ENCODE peak calls at places on chromosomes 1 and 21, in ten cellular contexts. B is uterus, J is tibial nerve, Q is WERI-Rb-1, M is heart right ventricle, U is IMR-90, I is astrocyte, K is fibroblast of lung, Y is mammary epithelial cell, T is lower lobe of right lung. P is an unnamed sample. For H3K36me3, the result is how much of the 10 kb centered on the place peaks cover.

GRCh38 chr1:221874285-221875003 is 132.6 kb upstream of the DUSP10 start:
- DNase-seq in B (no peak), J (no peak), Q (no peak), M (no peak), U (peak), I (peak), K (peak), Y (no peak), T (no peak), P (no peak)

GRCh38 chr21:44509539-44509938 is 30.5 kb downstream of the KRTAP10-1 start:
- DNase-seq in B (no peak), J (no peak), Q (no peak), M (peak), U (no peak), I (no peak), K (no peak), Y (peak), T (peak), P (no peak)

GRCh38 chr1:24325587-24326449 is 6.7 kb downstream of the GRHL3 start:
- DNase-seq in B (no peak), J (no peak), Q (no peak), M (no peak), U (no peak), I (no peak), K (no peak), Y (no peak), T (no peak), P (no peak)

GRCh38 chr1:11731719-11732283 is 4.1 kb upstream of the AGTRAP start:
- DNase-seq in B (peak), J (peak), Q (peak), M (peak), U (peak), I (peak), K (peak), Y (peak), T (peak), P (no peak)

GRCh38 chr1:83097715-83098613 is 901.0 kb downstream of the TTLL7 start:
- DNase-seq in B (no peak), J (no peak), Q (no peak), M (no peak), U (no peak), I (no peak), K (no peak), Y (no peak), T (no peak), P (no peak)

GRCh38 chr1:28071813-28072212 is 16.6 kb downstream of the EYA3 start:
- DNase-seq in B (no peak), J (no peak), Q (no peak), M (no peak), U (no peak), I (no peak), K (no peak), Y (no peak), T (no peak), P (no peak)

GRCh38 chr1:175792126-175792525 is 48.7 kb upstream of the TNR start:
- DNase-seq in B (no peak), J (no peak), Q (peak), M (no peak), U (no peak), I (no peak), K (no peak), Y (no peak), T (no peak), P (no peak)

GRCh38 chr1:100578201-100578600 is 40.3 kb downstream of the GPR88 start:
- DNase-seq in B (no peak), J (no peak), Q (no peak), M (no peak), U (no peak), I (peak), K (peak), Y (peak), T (no peak), P (no peak)

GRCh38 chr1:15412843-15413242 is 3.2 kb downstream of the EFHD2 start:
- DNase-seq in B (no peak), J (no peak), Q (no peak), M (no peak), U (no peak), I (no peak), K (no peak), Y (no peak), T (no peak), P (no peak)

GRCh38 chr1:38559180-38559874 is 300.2 kb downstream of the RRAGC start:
- DNase-seq in B (no peak), J (no peak), Q (no peak), M (no peak), U (no peak), I (no peak), K (no peak), Y (no peak), T (peak), P (no peak)

GRCh38 chr21:38920631-38921398 is 115.1 kb downstream of the ETS2 start:
- DNase-seq in B (peak), J (no peak), Q (no peak), M (no peak), U (peak), I (peak), K (peak), Y (no peak), T (no peak), P (no peak)

GRCh38 chr1:118075116-118075515 is 109.9 kb downstream of the SPAG17 start:
- DNase-seq in B (no peak), J (no peak), Q (no peak), M (no peak), U (peak), I (peak), K (peak), Y (peak), T (no peak), P (no peak)

GRCh38 chr1:38783659-38784229 is 75.8 kb downstream of the RRAGC start:
- DNase-seq in B (no peak), J (no peak), Q (peak), M (no peak), U (no peak), I (no peak), K (peak), Y (no peak), T (no peak), P (no peak)

GRCh38 chr1:27650527-27651175 is 15.7 kb upstream of the FGR start:
- DNase-seq in B (no peak), J (no peak), Q (no peak), M (no peak), U (peak), I (peak), K (peak), Y (peak), T (no peak), P (no peak)

GRCh38 chr1:11800756-11801433 is 4.9 kb downstream of the MTHFR start:
- DNase-seq in B (no peak), J (no peak), Q (no peak), M (no peak), U (no peak), I (no peak), K (no peak), Y (no peak), T (no peak), P (no peak)

GRCh38 chr1:24435782-24436365 is 20.3 kb downstream of the NIPAL3 start:
- DNase-seq in B (no peak), J (no peak), Q (no peak), M (no peak), U (no peak), I (no peak), K (no peak), Y (peak), T (no peak), P (no peak)

GRCh38 chr1:176203735-176204134 is 3.4 kb downstream of the COP1 start:
- DNase-seq in B (no peak), J (no peak), Q (no peak), M (no peak), U (no peak), I (no peak), K (no peak), Y (no peak), T (no peak), P (no peak)

GRCh38 chr1:238439483-238439882 is 548.8 kb upstream of the ZP4 start:
- DNase-seq in B (no peak), J (no peak), Q (peak), M (no peak), U (no peak), I (no peak), K (no peak), Y (no peak), T (no peak), P (no peak)

GRCh38 chr1:114234408-114235119 is 80.9 kb upstream of the SYT6 start:
- DNase-seq in B (no peak), J (no peak), Q (no peak), M (no peak), U (no peak), I (no peak), K (no peak), Y (no peak), T (no peak), P (no peak)

GRCh38 chr1:22731924-22732522 is 21.4 kb downstream of the EPHB2 start:
- DNase-seq in B (no peak), J (no peak), Q (peak), M (no peak), U (peak), I (no peak), K (no peak), Y (no peak), T (no peak), P (no peak)

GRCh38 chr1:59506952-59507351 is 210.1 kb downstream of the FGGY start:
- DNase-seq in B (peak), J (no peak), Q (no peak), M (no peak), U (peak), I (peak), K (peak), Y (no peak), T (peak), P (no peak)

GRCh38 chr1:90717665-90718410 is 736 bp upstream of the BARHL2 start:
- DNase-seq in B (no peak), J (no peak), Q (peak), M (no peak), U (peak), I (no peak), K (no peak), Y (no peak), T (no peak), P (no peak)

GRCh38 chr1:66637146-66637545 is 103.2 kb downstream of the SGIP1 start:
- DNase-seq in B (no peak), J (no peak), Q (no peak), M (no peak), U (no peak), I (peak), K (peak), Y (no peak), T (no peak), P (no peak)

GRCh38 chr21:15617968-15618367 is 111.8 kb upstream of the USP25 start:
- DNase-seq in B (no peak), J (no peak), Q (no peak), M (no peak), U (peak), I (peak), K (peak), Y (peak), T (no peak), P (no peak)

GRCh38 chr1:41861509-41862410 is 57.0 kb downstream of the HIVEP3 start:
- DNase-seq in B (no peak), J (no peak), Q (no peak), M (no peak), U (no peak), I (peak), K (peak), Y (peak), T (no peak), P (no peak)

GRCh38 chr1:36664564-36665287 is 182.0 kb upstream of the CSF3R start:
- DNase-seq in B (no peak), J (no peak), Q (no peak), M (no peak), U (no peak), I (no peak), K (no peak), Y (no peak), T (no peak), P (no peak)

GRCh38 chr21:33950425-33951079 is 34.9 kb upstream of the ATP5PO start:
- DNase-seq in B (no peak), J (no peak), Q (no peak), M (no peak), U (no peak), I (no peak), K (no peak), Y (no peak), T (no peak), P (no peak)

GRCh38 chr1:149848340-149848771 is 51.0 kb upstream of the BOLA1 start:
- DNase-seq in B (no peak), J (peak), Q (no peak), M (peak), U (no peak), I (no peak), K (no peak), Y (no peak), T (no peak), P (no peak)

GRCh38 chr1:215749423-215749822 is 182.3 kb downstream of the KCTD3 start:
- DNase-seq in B (no peak), J (no peak), Q (no peak), M (no peak), U (peak), I (peak), K (peak), Y (peak), T (no peak), P (no peak)

GRCh38 chr1:87329051-87329755 is 523 bp downstream of the LMO4 start:
- DNase-seq in B (peak), J (no peak), Q (peak), M (peak), U (peak), I (peak), K (peak), Y (peak), T (peak), P (no peak)

GRCh38 chr1:198829356-198829755 is 190.5 kb downstream of the PTPRC start:
- DNase-seq in B (no peak), J (no peak), Q (no peak), M (no peak), U (no peak), I (no peak), K (no peak), Y (no peak), T (no peak), P (no peak)

GRCh38 chr1:206469933-206470691 is at the start of gene IKBKE:
- DNase-seq in B (no peak), J (peak), Q (no peak), M (peak), U (peak), I (peak), K (peak), Y (peak), T (peak), P (no peak)

GRCh38 chr1:177432897-177433296 is 262.1 kb downstream of the BRINP2 start:
- DNase-seq in B (no peak), J (no peak), Q (no peak), M (no peak), U (peak), I (no peak), K (no peak), Y (no peak), T (no peak), P (no peak)

GRCh38 chr21:43317959-43318358 is 109.0 kb downstream of the SIK1 start:
- DNase-seq in B (no peak), J (no peak), Q (no peak), M (no peak), U (no peak), I (no peak), K (no peak), Y (no peak), T (no peak), P (no peak)

GRCh38 chr1:234774971-234775370 is 165.0 kb upstream of the IRF2BP2 start:
- DNase-seq in B (no peak), J (no peak), Q (peak), M (no peak), U (no peak), I (peak), K (peak), Y (no peak), T (no peak), P (no peak)

GRCh38 chr21:31284797-31285397 is 59.2 kb downstream of the TIAM1 start:
- DNase-seq in B (no peak), J (no peak), Q (no peak), M (no peak), U (peak), I (peak), K (peak), Y (peak), T (no peak), P (no peak)

GRCh38 chr1:68495532-68495931 is 1.4 kb downstream of the DEPDC1 start:
- DNase-seq in B (no peak), J (no peak), Q (no peak), M (no peak), U (no peak), I (no peak), K (no peak), Y (peak), T (no peak), P (no peak)

GRCh38 chr1:209678981-209679539 is 3.8 kb downstream of the G0S2 start:
- DNase-seq in B (no peak), J (no peak), Q (no peak), M (no peak), U (no peak), I (no peak), K (no peak), Y (no peak), T (no peak), P (no peak)

GRCh38 chr1:209673631-209674417 is 1.4 kb upstream of the G0S2 start:
- DNase-seq in B (peak), J (peak), Q (no peak), M (no peak), U (no peak), I (no peak), K (no peak), Y (no peak), T (no peak), P (no peak)

GRCh38 chr1:209672705-209673630 is 2.2 kb upstream of the G0S2 start:
- DNase-seq in B (no peak), J (no peak), Q (no peak), M (no peak), U (no peak), I (no peak), K (no peak), Y (peak), T (no peak), P (no peak)

GRCh38 chr1:209675567-209676154 is 449 bp downstream of the G0S2 start:
- DNase-seq in B (peak), J (peak), Q (peak), M (no peak), U (peak), I (peak), K (peak), Y (no peak), T (peak), P (no peak)

DNA sequence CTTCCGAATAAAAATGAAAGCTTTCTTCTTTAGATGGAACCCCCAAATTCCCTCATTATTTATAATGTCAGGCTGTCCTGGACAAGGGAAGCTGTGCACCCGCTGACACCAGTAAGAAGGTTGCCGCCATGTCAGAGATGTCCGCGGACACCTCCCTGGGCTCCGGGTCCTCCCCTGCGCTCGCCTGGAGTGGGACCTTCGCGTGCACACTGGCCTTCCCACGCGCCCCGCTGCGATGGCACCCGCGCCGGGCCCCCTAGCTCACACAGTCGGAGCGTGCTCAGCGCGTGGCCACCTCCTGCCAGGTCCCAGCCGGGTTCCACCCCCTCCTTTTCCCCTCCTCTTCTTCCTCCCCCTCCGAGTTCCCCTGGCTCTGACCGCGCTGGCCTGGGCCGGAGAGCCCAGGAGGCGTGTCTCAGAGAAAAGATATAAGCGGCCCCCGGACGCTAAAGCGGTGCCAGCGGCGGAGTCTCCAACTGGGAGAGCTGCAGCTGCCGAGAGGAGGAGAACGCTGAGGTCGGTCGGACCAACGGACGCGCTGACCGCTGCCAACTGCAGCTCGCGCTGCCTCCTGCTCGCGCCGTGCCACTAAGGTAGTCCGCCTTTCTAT is at the start of gene G0S2:
- DNase-seq in B (peak), J (peak), Q (peak), M (peak), U (peak), I (peak), K (peak), Y (no peak), T (peak), P (no peak)
- H3K27ac ChIP-seq in B (peak), J (peak), Q (no peak), M (peak), U (no peak), I (no peak), K (no peak), Y (no peak), T (peak), P (no peak)

GRCh38 chr1:209895709-209896108 is 42.3 kb upstream of the SYT14 start:
- DNase-seq in B (no peak), J (no peak), Q (no peak), M (no peak), U (peak), I (peak), K (peak), Y (peak), T (no peak), P (no peak)

GRCh38 chr1:209900734-209901133 is 37.3 kb upstream of the SYT14 start:
- DNase-seq in B (no peak), J (no peak), Q (no peak), M (no peak), U (peak), I (peak), K (peak), Y (peak), T (no peak), P (no peak)

GRCh38 chr1:209896346-209896745 is 41.7 kb upstream of the SYT14 start:
- DNase-seq in B (no peak), J (no peak), Q (no peak), M (no peak), U (peak), I (peak), K (peak), Y (peak), T (no peak), P (no peak)

GRCh38 chr1:209899948-209900347 is 38.1 kb upstream of the SYT14 start:
- DNase-seq in B (no peak), J (no peak), Q (peak), M (no peak), U (no peak), I (no peak), K (peak), Y (no peak), T (no peak), P (no peak)
- H3K36me3 ChIP-seq in B (under half), J (under half), Q (under half), M (under half), U (under half), I (under half), K (under half), Y (under half), T (under half), P (under half)

DNA sequence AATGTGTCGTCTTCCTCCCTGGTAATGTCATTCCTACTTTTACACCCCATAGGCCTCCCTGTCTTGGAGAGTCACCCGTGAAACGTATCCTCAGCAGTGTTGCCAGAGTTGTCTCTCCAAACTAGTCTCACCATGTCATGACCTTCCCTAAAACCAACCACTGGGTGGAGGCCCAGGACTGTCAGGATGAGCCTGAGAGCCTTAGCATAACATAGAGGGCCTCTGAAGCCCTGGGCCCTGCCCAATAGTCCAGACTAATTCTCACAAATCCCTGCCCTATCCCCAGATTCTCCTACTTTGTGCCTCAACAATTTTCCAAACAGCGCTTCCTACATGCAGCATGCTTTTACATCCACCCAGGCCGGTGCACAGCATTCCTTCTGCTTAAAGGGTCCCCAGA is 29.3 kb upstream of the HSD3B1 start:
- DNase-seq in B (no peak), J (no peak), Q (no peak), M (no peak), U (no peak), I (no peak), K (no peak), Y (no peak), T (no peak), P (no peak)
- TF ChIP-seq CTCF in B (no peak), J (no peak), Q (no peak), M (no peak), U (no peak), I (no peak), K (no peak), Y (no peak), T (no peak), P (no peak)

DNA sequence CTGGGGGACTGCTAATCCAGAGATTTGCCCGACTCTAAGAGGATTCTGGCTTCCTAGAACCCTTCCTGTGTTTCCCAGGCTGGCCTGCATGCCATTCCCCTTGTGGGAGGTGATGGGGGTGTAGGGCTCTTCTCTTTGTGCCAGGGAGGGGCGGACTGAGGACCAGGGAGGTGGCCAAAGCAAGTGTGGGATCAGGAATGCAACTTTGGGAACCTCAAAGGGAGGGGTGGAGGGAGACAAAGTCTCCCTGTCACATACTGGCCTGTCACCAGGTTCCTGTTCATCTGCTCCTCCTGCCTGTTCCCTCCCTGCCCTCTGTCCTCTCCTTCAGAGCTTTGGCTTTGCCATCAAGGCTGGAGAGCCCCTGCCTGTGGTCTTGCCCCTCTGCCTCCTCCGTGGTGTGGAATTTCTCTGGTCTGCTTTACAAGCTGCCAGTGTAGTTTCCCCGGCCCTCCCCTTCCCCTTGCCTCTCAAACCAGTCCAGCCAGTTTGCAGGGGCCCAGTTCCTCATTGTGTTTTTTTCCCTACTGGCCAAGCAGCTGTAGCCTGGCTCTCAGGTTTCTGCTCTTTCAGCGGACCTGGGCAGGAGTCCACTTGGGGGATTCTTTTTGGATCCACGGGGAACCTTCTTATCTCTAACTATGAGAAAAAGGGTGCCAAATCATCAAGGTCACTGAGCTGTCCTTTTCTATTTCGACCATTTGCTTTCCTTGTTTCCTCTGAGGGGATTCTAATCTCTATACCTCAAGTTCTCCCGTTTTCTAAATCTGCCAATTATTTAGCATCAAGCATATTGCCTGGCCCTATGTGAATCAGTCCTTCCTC is 1.8 kb downstream of the CGN start:
- DNase-seq in B (no peak), J (no peak), Q (no peak), M (no peak), U (no peak), I (no peak), K (no peak), Y (peak), T (peak), P (no peak)
- H3K27ac ChIP-seq in B (no peak), J (no peak), Q (no peak), M (no peak), U (no peak), I (no peak), K (no peak), Y (peak), T (peak), P (no peak)